ENCODE peak calls at places on chromosomes 3 and 15, in nine cellular contexts. G, M, W, I, Y, R, U, A and D are unnamed samples. For H3K4me1, the result is how much of the 10 kb centered on the place peaks cover.

GRCh38 chr3:52705688-52706686 is at the start of the genes GLT8D1 and SPCS1:
- DNase-seq in G (no peak), M (peak), W (peak), I (peak), Y (peak), R (peak), U (peak), A (peak), D (peak)

GRCh38 chr15:86183765-86184491 is 104.3 kb downstream of the AGBL1 start:
- DNase-seq in G (no peak), M (no peak), W (no peak), I (no peak), Y (no peak), R (no peak), U (no peak), A (no peak), D (no peak)

GRCh38 chr15:89971592-89971997 is 29.5 kb upstream of the ZNF710 start:
- DNase-seq in G (peak), M (peak), W (peak), I (peak), Y (peak), R (peak), U (no peak), A (peak), D (peak)

GRCh38 chr3:148615385-148615784 is 82.3 kb upstream of the AGTR1 start:
- DNase-seq in G (no peak), M (no peak), W (no peak), I (no peak), Y (no peak), R (no peak), U (no peak), A (no peak), D (no peak)

GRCh38 chr3:83039422-83039821 is 1278.0 kb upstream of the GBE1 start:
- DNase-seq in G (no peak), M (no peak), W (peak), I (no peak), Y (no peak), R (no peak), U (no peak), A (no peak), D (no peak)

GRCh38 chr3:4401441-4401840 is 65.6 kb downstream of the SUMF1 start:
- DNase-seq in G (no peak), M (no peak), W (no peak), I (peak), Y (no peak), R (no peak), U (no peak), A (no peak), D (no peak)

GRCh38 chr15:94576889-94577533 is 345.6 kb downstream of the MCTP2 start:
- DNase-seq in G (peak), M (no peak), W (peak), I (peak), Y (no peak), R (peak), U (no peak), A (peak), D (no peak)

GRCh38 chr3:149790265-149790664 is 2.1 kb downstream of the ANKUB1 start:
- DNase-seq in G (no peak), M (no peak), W (no peak), I (no peak), Y (no peak), R (no peak), U (no peak), A (peak), D (no peak)

GRCh38 chr15:92624401-92624991 is 31.1 kb downstream of the FAM174B start:
- DNase-seq in G (no peak), M (no peak), W (no peak), I (peak), Y (no peak), R (peak), U (peak), A (no peak), D (peak)

GRCh38 chr3:127108796-127109195 is 84.1 kb upstream of the PRR23E start:
- DNase-seq in G (no peak), M (no peak), W (no peak), I (no peak), Y (no peak), R (no peak), U (no peak), A (no peak), D (no peak)

GRCh38 chr3:141231923-141232861 is 567 bp downstream of the PXYLP1 start:
- DNase-seq in G (no peak), M (peak), W (no peak), I (peak), Y (peak), R (peak), U (peak), A (no peak), D (peak)

GRCh38 chr3:39267631-39268553 is 11.9 kb downstream of the CX3CR1 start:
- DNase-seq in G (no peak), M (peak), W (no peak), I (no peak), Y (no peak), R (no peak), U (no peak), A (no peak), D (no peak)

GRCh38 chr15:69388259-69388658 is 25.9 kb upstream of the KIF23 start:
- DNase-seq in G (no peak), M (no peak), W (no peak), I (no peak), Y (no peak), R (no peak), U (no peak), A (no peak), D (no peak)

GRCh38 chr3:149971403-149972075 is 844 bp upstream of the PFN2 start:
- DNase-seq in G (no peak), M (no peak), W (peak), I (no peak), Y (peak), R (peak), U (peak), A (no peak), D (peak)

GRCh38 chr15:68252925-68253534 is 23.5 kb upstream of the CLN6 start:
- DNase-seq in G (no peak), M (peak), W (peak), I (peak), Y (no peak), R (peak), U (no peak), A (peak), D (peak)

GRCh38 chr3:57224856-57225255 is 2.7 kb upstream of the APPL1 start:
- DNase-seq in G (no peak), M (no peak), W (no peak), I (no peak), Y (no peak), R (no peak), U (no peak), A (no peak), D (no peak)

GRCh38 chr3:50246517-50246954 is 10.5 kb downstream of the GNAI2 start:
- DNase-seq in G (no peak), M (peak), W (peak), I (peak), Y (peak), R (peak), U (peak), A (peak), D (no peak)

GRCh38 chr3:71303627-71304260 is 279.8 kb downstream of the FOXP1 start:
- DNase-seq in G (no peak), M (no peak), W (peak), I (no peak), Y (no peak), R (no peak), U (no peak), A (no peak), D (no peak)

GRCh38 chr3:197549261-197549885 is 6.4 kb downstream of the BDH1 start:
- DNase-seq in G (no peak), M (no peak), W (no peak), I (no peak), Y (no peak), R (no peak), U (no peak), A (no peak), D (no peak)

GRCh38 chr15:25501828-25502446 is 63.1 kb upstream of the UBE3A start:
- DNase-seq in G (no peak), M (no peak), W (peak), I (peak), Y (no peak), R (peak), U (no peak), A (peak), D (no peak)

GRCh38 chr3:13541691-13542090 is 7.2 kb upstream of the FBLN2 start:
- DNase-seq in G (no peak), M (no peak), W (no peak), I (no peak), Y (no peak), R (no peak), U (no peak), A (no peak), D (no peak)

GRCh38 chr15:86608461-86608860 is 528.8 kb downstream of the AGBL1 start:
- DNase-seq in G (no peak), M (no peak), W (peak), I (peak), Y (no peak), R (peak), U (no peak), A (no peak), D (no peak)

GRCh38 chr3:18233987-18234716 is 191.0 kb downstream of the SATB1 start:
- DNase-seq in G (no peak), M (no peak), W (no peak), I (no peak), Y (no peak), R (no peak), U (no peak), A (no peak), D (no peak)

GRCh38 chr15:43376017-43376705 is 5.3 kb downstream of the TUBGCP4 start:
- DNase-seq in G (no peak), M (no peak), W (peak), I (peak), Y (no peak), R (no peak), U (no peak), A (peak), D (no peak)

GRCh38 chr3:69948246-69948862 is 51.2 kb upstream of the SAMMSON start:
- DNase-seq in G (no peak), M (no peak), W (peak), I (peak), Y (no peak), R (no peak), U (no peak), A (peak), D (no peak)

GRCh38 chr3:177753498-177754155 is 556.3 kb upstream of the TBL1XR1 start:
- DNase-seq in G (no peak), M (no peak), W (peak), I (no peak), Y (peak), R (peak), U (peak), A (no peak), D (no peak)
- H3K4me1 ChIP-seq in G (under half), M (under half), W (under half), I (under half), Y (under half), R (under half), U (under half), A (under half), D (under half)

GRCh38 chr15:77135181-77135580 is 64.3 kb upstream of the TSPAN3 start:
- DNase-seq in G (no peak), M (no peak), W (no peak), I (no peak), Y (no peak), R (no peak), U (no peak), A (no peak), D (no peak)

GRCh38 chr15:77126927-77127326 is 56.0 kb upstream of the TSPAN3 start:
- DNase-seq in G (no peak), M (no peak), W (no peak), I (no peak), Y (no peak), R (no peak), U (no peak), A (no peak), D (no peak)

GRCh38 chr15:77126516-77126915 is 55.6 kb upstream of the TSPAN3 start:
- DNase-seq in G (no peak), M (no peak), W (no peak), I (no peak), Y (no peak), R (no peak), U (no peak), A (no peak), D (no peak)

DNA sequence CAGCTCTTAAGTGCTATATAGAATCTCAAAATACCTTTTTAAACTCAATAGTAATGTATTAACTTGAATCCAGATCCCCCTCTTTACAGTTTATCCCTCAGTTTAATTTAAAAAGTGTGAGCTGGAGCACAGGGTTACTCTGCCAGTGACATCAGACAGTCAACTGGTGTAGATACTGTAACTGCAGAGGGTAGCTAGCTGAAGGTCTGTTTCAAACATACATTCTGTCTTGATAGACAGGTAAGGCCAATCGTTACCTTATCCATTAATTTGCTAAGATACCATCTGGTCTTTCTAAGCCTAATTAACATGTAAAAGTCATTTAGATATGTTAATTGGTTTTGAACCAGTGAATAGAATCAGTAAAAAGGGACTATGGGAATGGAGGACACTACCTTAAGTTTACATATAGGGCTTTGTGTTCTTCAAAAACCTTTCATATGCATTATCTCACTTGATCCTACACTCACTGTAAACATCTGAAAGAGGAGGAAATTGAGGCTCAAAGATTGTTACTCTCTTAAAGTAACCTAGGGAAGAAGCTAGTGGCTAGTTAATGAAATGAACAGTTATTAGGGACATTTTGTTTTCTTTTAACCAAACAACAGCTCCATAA is 59.5 kb upstream of the TSPAN3 start:
- DNase-seq in G (no peak), M (no peak), W (no peak), I (no peak), Y (no peak), R (no peak), U (no peak), A (no peak), D (no peak)
- H3K4me3 ChIP-seq in G (no peak), M (no peak), W (no peak), I (no peak), Y (no peak), R (no peak), U (no peak), A (no peak), D (no peak)

GRCh38 chr3:10277115-10277625 is 15.6 kb downstream of the GHRL start:
- DNase-seq in G (no peak), M (no peak), W (no peak), I (no peak), Y (no peak), R (no peak), U (peak), A (no peak), D (no peak)
- H3K4me1 ChIP-seq in G (under half), M (under half), W (under half), I (under half), Y (under half), R (under half), U (under half), A (under half), D (under half)

GRCh38 chr3:14602804-14603644 is 48.5 kb upstream of the CCDC174 start:
- DNase-seq in G (no peak), M (no peak), W (no peak), I (peak), Y (no peak), R (no peak), U (no peak), A (no peak), D (no peak)
- H3K4me3 ChIP-seq in G (peak), M (no peak), W (no peak), I (no peak), Y (peak), R (no peak), U (peak), A (peak), D (peak)

GRCh38 chr3:46660003-46660402 is 33.5 kb downstream of the ALS2CL start:
- DNase-seq in G (no peak), M (no peak), W (no peak), I (no peak), Y (no peak), R (no peak), U (no peak), A (no peak), D (no peak)

GRCh38 chr3:46662771-46663551 is 30.5 kb downstream of the ALS2CL start:
- DNase-seq in G (no peak), M (no peak), W (peak), I (peak), Y (peak), R (peak), U (no peak), A (no peak), D (no peak)

GRCh38 chr3:46661776-46662766 is 31.4 kb downstream of the ALS2CL start:
- DNase-seq in G (no peak), M (no peak), W (no peak), I (no peak), Y (peak), R (no peak), U (no peak), A (no peak), D (no peak)

GRCh38 chr3:46659285-46659684 is 34.2 kb downstream of the ALS2CL start:
- DNase-seq in G (no peak), M (no peak), W (no peak), I (no peak), Y (no peak), R (no peak), U (no peak), A (no peak), D (no peak)

DNA sequence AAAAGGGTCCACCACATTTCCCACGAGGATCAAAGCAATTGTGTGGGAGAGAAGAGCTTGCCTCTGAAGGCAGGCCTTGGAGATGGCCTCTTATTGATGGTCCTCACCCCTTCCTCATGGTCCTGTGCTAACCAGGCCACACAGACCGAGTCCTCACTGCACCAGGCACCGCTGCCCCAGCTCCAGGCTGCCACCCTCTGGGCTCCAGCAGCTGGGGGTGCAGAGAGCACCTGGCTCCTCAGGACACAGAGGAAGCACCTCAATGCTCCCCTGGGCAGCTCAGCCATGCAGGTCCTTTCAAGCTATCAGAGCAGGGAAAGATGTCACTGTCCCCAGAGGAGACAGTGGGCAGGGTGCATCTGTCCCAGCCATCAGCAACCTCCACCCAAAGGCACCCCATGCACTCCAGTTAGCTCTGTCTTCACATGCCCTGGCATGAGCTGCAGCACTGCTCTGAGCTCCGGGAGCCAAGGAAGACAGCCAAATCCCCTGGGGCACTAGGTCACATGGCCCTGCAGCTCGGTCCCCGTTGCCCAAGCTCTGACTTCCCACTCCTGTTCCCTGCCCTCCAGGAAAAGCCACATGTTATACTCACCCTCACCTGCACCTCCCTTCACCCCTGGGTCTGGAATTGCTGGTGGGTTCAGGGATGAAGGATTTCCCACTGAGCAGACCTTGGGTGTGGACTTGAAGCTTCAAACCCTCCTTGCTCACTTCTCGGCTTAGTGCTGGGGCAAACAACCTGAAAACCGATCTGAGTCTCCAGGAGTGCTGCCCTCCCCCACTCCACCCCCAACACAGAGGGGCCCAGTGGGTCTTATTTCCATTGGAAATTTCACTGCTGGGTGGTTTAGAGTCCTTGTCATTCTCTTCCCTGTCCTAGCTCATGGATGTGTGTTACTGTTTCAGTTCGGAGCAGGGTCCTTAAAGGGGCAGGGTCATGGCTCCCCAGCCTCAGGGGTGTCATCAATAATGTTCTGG is 32.6 kb downstream of the ALS2CL start:
- DNase-seq in G (no peak), M (no peak), W (no peak), I (no peak), Y (no peak), R (no peak), U (no peak), A (no peak), D (peak)
- H3K4me1 ChIP-seq in G (under half), M (under half), W (under half), I (under half), Y (under half), R (under half), U (under half), A (under half), D (under half)

DNA sequence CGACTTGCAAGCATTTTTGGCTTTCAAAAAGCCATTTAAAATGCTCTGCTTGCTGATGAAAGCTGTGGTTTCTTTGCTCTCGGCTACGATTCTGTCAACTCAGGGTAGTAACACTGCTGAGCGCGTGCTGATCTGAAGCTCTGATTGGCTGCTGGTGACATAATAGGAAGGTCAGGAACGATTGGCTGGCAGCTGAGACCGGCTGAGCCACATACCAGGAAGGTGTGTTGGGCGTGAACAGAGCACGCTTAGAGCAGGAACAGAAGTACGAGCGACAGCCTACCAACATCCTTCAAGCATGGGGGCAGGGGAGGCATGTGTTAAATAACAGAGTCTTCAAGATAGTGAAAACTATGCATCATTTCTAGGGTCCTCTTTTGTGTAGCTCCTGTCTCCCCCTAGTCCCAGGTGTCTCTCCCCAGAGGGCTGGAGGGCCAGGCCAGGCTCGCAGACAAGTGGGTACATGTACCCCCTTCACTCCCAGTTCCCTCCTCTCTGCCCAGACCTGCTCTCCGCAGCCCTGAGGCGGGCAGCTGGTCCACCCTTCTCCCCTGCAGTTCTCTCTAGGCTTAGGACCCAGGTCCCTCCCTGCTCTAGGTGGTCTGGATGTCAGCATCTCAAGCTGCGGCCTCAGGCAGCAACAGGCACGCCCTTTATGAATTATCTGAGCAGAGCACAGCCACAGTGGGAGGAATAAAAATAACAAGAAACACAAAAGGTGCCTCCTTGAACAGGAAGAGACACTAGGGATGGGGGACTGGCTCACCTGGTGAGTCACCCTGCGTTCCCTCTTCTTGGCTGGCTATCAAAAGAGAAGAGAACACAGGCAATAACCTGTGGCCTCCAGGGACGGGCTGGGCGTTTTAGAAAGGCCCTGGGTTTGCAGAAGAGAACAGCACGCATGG is 76.0 kb downstream of the TAMM41 start:
- DNase-seq in G (no peak), M (peak), W (peak), I (peak), Y (peak), R (peak), U (peak), A (peak), D (peak)
- H3K4me3 ChIP-seq in G (peak), M (peak), W (peak), I (no peak), Y (peak), R (no peak), U (no peak), A (no peak), D (peak)